ENCODE peak calls at places on chromosomes 7 and 10, in six cellular contexts. I, U, M, J, L and P are unnamed samples.

GRCh38 chr10:14822879-14823755 is 14.7 kb downstream of the CDNF start:
- DNase-seq in I (no peak), U (peak), M (no peak), J (peak), L (peak), P (peak)

GRCh38 chr10:50637003-50637579 is 13.3 kb upstream of the SGMS1 start:
- DNase-seq in I (no peak), U (no peak), M (no peak), J (no peak), L (no peak), P (no peak)

GRCh38 chr10:43955002-43955596 is 306.4 kb upstream of the ZNF32 start:
- DNase-seq in I (no peak), U (no peak), M (no peak), J (no peak), L (no peak), P (no peak)

GRCh38 chr10:70969188-70969587 is 80.8 kb upstream of the PCBD1 start:
- DNase-seq in I (no peak), U (no peak), M (no peak), J (no peak), L (no peak), P (no peak)

GRCh38 chr10:24415455-24416169 is 206.7 kb downstream of the KIAA1217 start:
- DNase-seq in I (no peak), U (peak), M (no peak), J (peak), L (no peak), P (peak)

GRCh38 chr7:65938336-65938895 is 43.6 kb downstream of the GUSB start:
- DNase-seq in I (no peak), U (no peak), M (no peak), J (peak), L (no peak), P (no peak)

GRCh38 chr7:151719895-151720238 is 157.0 kb downstream of the PRKAG2 start:
- DNase-seq in I (no peak), U (no peak), M (no peak), J (no peak), L (no peak), P (no peak)

GRCh38 chr10:124911124-124912051 is 30.5 kb upstream of the ZRANB1 start:
- DNase-seq in I (no peak), U (no peak), M (no peak), J (peak), L (no peak), P (no peak)

GRCh38 chr10:36224431-36224985 is 582.4 kb upstream of the FZD8 start:
- DNase-seq in I (no peak), U (no peak), M (no peak), J (peak), L (no peak), P (no peak)

GRCh38 chr10:125662616-125663015 is 20.3 kb downstream of the TEX36 start:
- DNase-seq in I (no peak), U (no peak), M (no peak), J (no peak), L (no peak), P (no peak)

GRCh38 chr7:2170576-2171521 is 61.9 kb downstream of the MAD1L1 start:
- DNase-seq in I (no peak), U (no peak), M (no peak), J (no peak), L (no peak), P (no peak)